ENCODE peak calls at places on chromosomes 11 and 22, in four cellular contexts. Z is psoas muscle, G is upper lobe of right lung, A is tibial artery. P is an unnamed sample.

GRCh38 chr11:112784323-112785073 is 176.7 kb upstream of the NCAM1 start:
- DNase-seq in Z (peak), G (no peak), A (peak), P (no peak)

GRCh38 chr11:19961225-19961624 is 199.1 kb downstream of the DBX1 start:
- DNase-seq in Z (no peak), G (no peak), A (no peak), P (no peak)

GRCh38 chr22:33247758-33248157 is 189.6 kb upstream of the SYN3 start:
- DNase-seq in Z (no peak), G (no peak), A (no peak), P (no peak)

GRCh38 chr11:399731-400211 is 5.8 kb downstream of the PKP3 start:
- DNase-seq in Z (no peak), G (no peak), A (no peak), P (no peak)

GRCh38 chr11:87859583-87859982 is 315.7 kb downstream of the RAB38 start:
- DNase-seq in Z (no peak), G (no peak), A (no peak), P (no peak)

GRCh38 chr11:8933931-8934330 is 1.2 kb upstream of the C11orf16 start:
- DNase-seq in Z (no peak), G (no peak), A (no peak), P (no peak)

GRCh38 chr22:22702874-22703570 is 58.6 kb downstream of the GGTLC2 start:
- DNase-seq in Z (no peak), G (no peak), A (peak), P (no peak)

GRCh38 chr11:99818991-99819390 is 798.2 kb downstream of the CNTN5 start:
- DNase-seq in Z (no peak), G (no peak), A (no peak), P (no peak)

GRCh38 chr22:35629406-35630234 is 12.5 kb upstream of the MB start:
- DNase-seq in Z (peak), G (peak), A (peak), P (peak)

GRCh38 chr22:26484360-26484706 is 656 bp downstream of the SRRD start:
- DNase-seq in Z (no peak), G (no peak), A (peak), P (no peak)

GRCh38 chr11:13965337-13965736 is 2.8 kb downstream of the SPON1 start:
- DNase-seq in Z (no peak), G (no peak), A (no peak), P (no peak)

DNA sequence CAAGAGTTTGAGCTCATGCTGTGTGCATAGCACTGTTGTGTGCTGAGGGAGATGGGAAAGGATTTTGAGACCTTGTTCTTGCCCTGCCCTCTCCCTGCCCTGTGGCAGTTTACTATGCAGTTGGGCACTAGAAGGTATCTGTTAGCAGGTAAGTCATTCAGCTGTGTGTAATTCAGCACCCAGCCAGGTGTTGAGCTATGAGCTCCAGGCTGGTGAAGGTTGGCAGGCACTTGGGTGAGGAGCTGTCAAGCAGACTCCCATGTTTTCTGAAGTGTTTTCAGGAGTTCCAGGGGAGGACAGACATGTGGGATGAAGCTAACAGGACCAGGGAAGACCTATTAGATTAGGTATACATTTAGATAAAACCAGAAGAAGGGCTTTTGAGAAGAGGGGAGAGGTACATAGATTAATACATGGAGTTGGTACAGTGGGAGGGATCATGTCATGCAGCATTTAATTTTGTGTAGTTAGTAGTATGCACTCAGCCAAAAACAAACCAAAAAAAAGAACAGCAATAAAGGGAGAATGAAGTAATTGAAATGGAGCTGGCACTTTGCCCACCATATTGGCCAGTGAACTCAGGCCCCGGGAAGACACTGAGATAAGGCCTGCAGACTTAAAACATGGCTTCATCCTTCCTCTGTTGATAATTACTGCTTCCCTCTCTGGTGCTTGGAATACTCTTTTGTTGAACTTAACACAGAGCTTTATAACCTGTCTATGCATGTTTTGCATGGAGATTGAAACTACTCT is 2.9 kb downstream of the PANX1 start:
- DNase-seq in Z (no peak), G (no peak), A (no peak), P (peak)
- TF ChIP-seq CTCF in Z (no peak), G (no peak), A (no peak), P (no peak)

GRCh38 chr11:26992031-26992541 is 1.8 kb upstream of the FIBIN start:
- DNase-seq in Z (no peak), G (no peak), A (no peak), P (no peak)

GRCh38 chr11:26996056-26996455 is 2.1 kb downstream of the FIBIN start:
- DNase-seq in Z (no peak), G (no peak), A (no peak), P (no peak)

GRCh38 chr11:26993965-26994446 is at the start of gene FIBIN:
- DNase-seq in Z (peak), G (no peak), A (peak), P (peak)

DNA sequence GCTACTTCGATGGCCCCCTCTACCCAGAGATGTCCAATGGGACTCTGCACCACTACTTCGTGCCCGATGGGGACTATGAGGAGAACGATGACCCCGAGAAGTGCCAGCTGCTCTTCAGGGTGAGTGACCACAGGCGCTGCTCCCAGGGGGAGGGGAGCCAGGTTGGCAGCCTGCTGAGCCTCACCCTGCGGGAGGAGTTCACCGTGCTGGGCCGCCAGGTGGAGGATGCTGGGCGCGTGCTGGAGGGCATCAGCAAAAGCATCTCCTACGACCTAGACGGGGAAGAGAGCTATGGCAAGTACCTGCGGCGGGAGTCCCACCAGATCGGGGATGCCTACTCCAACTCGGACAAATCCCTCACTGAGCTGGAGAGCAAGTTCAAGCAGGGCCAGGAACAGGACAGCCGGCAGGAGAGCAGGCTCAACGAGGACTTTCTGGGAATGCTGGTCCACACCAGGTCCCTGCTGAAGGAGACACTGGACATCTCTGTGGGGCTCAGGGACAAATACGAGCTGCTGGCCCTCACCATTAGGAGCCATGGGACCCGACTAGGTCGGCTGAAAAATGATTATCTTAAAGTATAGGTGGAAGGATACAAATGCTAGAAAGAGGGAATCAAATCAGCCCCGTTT is 783 bp downstream of the FIBIN start:
- DNase-seq in Z (peak), G (peak), A (peak), P (no peak)
- TF ChIP-seq CTCF in Z (no peak), G (no peak), A (peak), P (no peak)

GRCh38 chr11:121740902-121741301 is 288.1 kb upstream of the SORL1-AS1 start:
- DNase-seq in Z (no peak), G (no peak), A (no peak), P (no peak)
- TF ChIP-seq CTCF in Z (no peak), G (no peak), A (no peak), P (no peak)

GRCh38 chr22:39967103-39967829 is 7.1 kb downstream of the TMA7B start:
- DNase-seq in Z (no peak), G (no peak), A (no peak), P (no peak)
- TF ChIP-seq CTCF in Z (no peak), G (no peak), A (no peak), P (no peak)

GRCh38 chr11:82718307-82718706 is 15.4 kb downstream of the FAM181B start:
- DNase-seq in Z (no peak), G (no peak), A (no peak), P (no peak)
- TF ChIP-seq CTCF in Z (peak), G (peak), A (peak), P (peak)

GRCh38 chr22:50734343-50734771 is 3.6 kb upstream of the ACR start:
- DNase-seq in Z (peak), G (no peak), A (no peak), P (peak)

GRCh38 chr22:50731811-50732624 is 6.0 kb upstream of the ACR start:
- DNase-seq in Z (peak), G (peak), A (peak), P (no peak)

GRCh38 chr22:50734986-50735738 is 2.8 kb upstream of the ACR start:
- DNase-seq in Z (peak), G (no peak), A (peak), P (peak)

GRCh38 chr22:50732681-50733080 is 5.3 kb upstream of the ACR start:
- DNase-seq in Z (peak), G (no peak), A (no peak), P (peak)

GRCh38 chr22:50733521-50734342 is 4.3 kb upstream of the ACR start:
- DNase-seq in Z (peak), G (peak), A (peak), P (peak)
- TF ChIP-seq CTCF in Z (no peak), G (no peak), A (no peak), P (peak)

P was measured in osteocyte.